ENCODE peak calls at places on chromosomes 5 and 9, in five cellular contexts. Q, R, V, C and Z are unnamed samples.
A peak's percentile ranks its signal among the peaks of the same experiment; 100 is the strongest.

GRCh38 chr5:158014367-158014766 is 155.4 kb upstream of the CLINT1 start:
- DNase-seq in Q (no peak), R (no peak), V (no peak), C (no peak), Z (no peak)

GRCh38 chr5:57468481-57469165 is 14.0 kb downstream of the ACTBL2 start:
- DNase-seq in Q (no peak), R (peak; percentile 31), V (no peak), C (no peak), Z (no peak)

GRCh38 chr5:125603321-125603720 is 819.9 kb upstream of the GRAMD2B start:
- DNase-seq in Q (no peak), R (no peak), V (no peak), C (no peak), Z (no peak)

GRCh38 chr9:85431396-85432102 is 310.2 kb downstream of the AGTPBP1 start:
- DNase-seq in Q (peak; percentile 30), R (no peak), V (no peak), C (no peak), Z (no peak)

GRCh38 chr5:180494510-180495181 is 467 bp downstream of the CNOT6 start:
- DNase-seq in Q (peak; percentile 69), R (no peak), V (peak; percentile 54), C (peak; percentile 34), Z (peak; percentile 45)

GRCh38 chr5:159582756-159583523 is 252.7 kb upstream of the IL12B start:
- DNase-seq in Q (no peak), R (no peak), V (peak; percentile 28), C (no peak), Z (peak; percentile 89)

GRCh38 chr9:132240860-132241482 is 79.1 kb downstream of the NTNG2 start:
- DNase-seq in Q (peak; percentile 96), R (peak; percentile 49), V (peak; percentile 96), C (peak; percentile 82), Z (peak; percentile 12)

GRCh38 chr5:113050606-113051391 is 74.2 kb downstream of the DCP2 start:
- DNase-seq in Q (no peak), R (no peak), V (no peak), C (no peak), Z (peak; percentile 80)

GRCh38 chr9:91195372-91196012 is 166.2 kb downstream of the AUH start:
- DNase-seq in Q (no peak), R (no peak), V (no peak), C (no peak), Z (no peak)

GRCh38 chr5:55223219-55223987 is 3.7 kb downstream of the MCIDAS start:
- DNase-seq in Q (peak; percentile 28), R (no peak), V (no peak), C (no peak), Z (no peak)

GRCh38 chr5:75050415-75050814 is 1.9 kb downstream of the GCNT4 start:
- DNase-seq in Q (peak; percentile 35), R (no peak), V (peak; percentile 50), C (no peak), Z (no peak)

GRCh38 chr5:13985736-13986418 is 41.4 kb upstream of the DNAH5 start:
- DNase-seq in Q (no peak), R (peak; percentile 61), V (peak; percentile 74), C (no peak), Z (peak; percentile 91)

GRCh38 chr5:143546394-143546793 is 142.9 kb upstream of the NR3C1 start:
- DNase-seq in Q (no peak), R (no peak), V (no peak), C (no peak), Z (no peak)

GRCh38 chr9:2602704-2603116 is 18.9 kb upstream of the VLDLR start:
- DNase-seq in Q (peak; percentile 15), R (no peak), V (no peak), C (no peak), Z (peak; percentile 14)

GRCh38 chr5:126961702-126962101 is 68.7 kb downstream of the MARCHF3 start:
- DNase-seq in Q (no peak), R (peak; percentile 8), V (peak; percentile 21), C (no peak), Z (no peak)

GRCh38 chr9:12963537-12963936 is 188.7 kb downstream of the LURAP1L start:
- DNase-seq in Q (no peak), R (no peak), V (no peak), C (no peak), Z (peak; percentile 6)

GRCh38 chr9:100473271-100474081 is 527 bp downstream of the TMEFF1 start:
- DNase-seq in Q (peak; percentile 71), R (no peak), V (no peak), C (peak; percentile 18), Z (peak; percentile 32)

GRCh38 chr5:168830833-168831232 is 251.7 kb upstream of the PANK3 start:
- DNase-seq in Q (no peak), R (no peak), V (no peak), C (no peak), Z (no peak)

GRCh38 chr9:112795946-112796345 is 45.4 kb downstream of the SNX30 start:
- DNase-seq in Q (no peak), R (no peak), V (no peak), C (no peak), Z (no peak)

GRCh38 chr5:149002761-149003689 is 59.8 kb downstream of the SH3TC2 start:
- DNase-seq in Q (no peak), R (no peak), V (peak; percentile 79), C (peak; percentile 8), Z (peak; percentile 87)

GRCh38 chr5:167792538-167792937 is 498.9 kb upstream of the WWC1 start:
- DNase-seq in Q (no peak), R (no peak), V (no peak), C (no peak), Z (no peak)

GRCh38 chr5:142326480-142326938 is 1.7 kb upstream of the SPRY4 start:
- DNase-seq in Q (no peak), R (no peak), V (peak; percentile 71), C (peak; percentile 45), Z (no peak)

GRCh38 chr5:59351076-59351794 is 542.3 kb downstream of the PDE4D start:
- DNase-seq in Q (no peak), R (no peak), V (no peak), C (peak; percentile 27), Z (peak; percentile 83)